ENCODE peak calls at places on chromosomes 7 and 10, in nine cellular contexts. E, S, X, J, U, K, M, D and O are unnamed samples.

GRCh38 chr7:69962856-69963149 is 364.5 kb downstream of the AUTS2 start:
- DNase-seq in E (no peak), S (no peak), X (no peak), J (no peak), U (peak), K (no peak), M (no peak), D (no peak), O (no peak)

GRCh38 chr10:104993085-104993484 is 352.0 kb downstream of the SORCS3 start:
- DNase-seq in E (no peak), S (no peak), X (no peak), J (no peak), U (no peak), K (no peak), M (no peak), D (no peak), O (no peak)

GRCh38 chr7:85522070-85522469 is 335.2 kb upstream of the SEMA3D start:
- DNase-seq in E (no peak), S (no peak), X (no peak), J (no peak), U (no peak), K (no peak), M (peak), D (no peak), O (no peak)

GRCh38 chr7:158750702-158751101 is 46.1 kb upstream of the NCAPG2 start:
- DNase-seq in E (no peak), S (no peak), X (no peak), J (peak), U (no peak), K (no peak), M (no peak), D (no peak), O (no peak)

GRCh38 chr7:101832205-101832631 is 14.8 kb downstream of the CUX1 start:
- DNase-seq in E (no peak), S (no peak), X (no peak), J (no peak), U (no peak), K (no peak), M (peak), D (no peak), O (no peak)

GRCh38 chr10:126090911-126091728 is 194.8 kb downstream of the FANK1 start:
- DNase-seq in E (no peak), S (no peak), X (peak), J (no peak), U (peak), K (peak), M (no peak), D (peak), O (no peak)

GRCh38 chr7:12637819-12638592 is 49.4 kb upstream of the ARL4A start:
- DNase-seq in E (no peak), S (no peak), X (no peak), J (no peak), U (peak), K (no peak), M (no peak), D (peak), O (peak)

GRCh38 chr7:108589874-108590273 is 20.2 kb downstream of the DNAJB9 start:
- DNase-seq in E (no peak), S (no peak), X (no peak), J (no peak), U (no peak), K (no peak), M (no peak), D (no peak), O (no peak)

GRCh38 chr7:140541176-140541512 is 61.8 kb upstream of the MKRN1 start:
- DNase-seq in E (no peak), S (no peak), X (no peak), J (no peak), U (no peak), K (no peak), M (no peak), D (no peak), O (no peak)

GRCh38 chr7:76302299-76303056 is at the start of gene HSPB1:
- DNase-seq in E (peak), S (peak), X (peak), J (peak), U (peak), K (peak), M (peak), D (peak), O (peak)

GRCh38 chr7:92296898-92297435 is 51.2 kb downstream of the ANKIB1 start:
- DNase-seq in E (no peak), S (no peak), X (no peak), J (no peak), U (no peak), K (no peak), M (no peak), D (no peak), O (peak)

GRCh38 chr10:98264378-98265065 is 3.5 kb downstream of the LOXL4 start:
- DNase-seq in E (no peak), S (no peak), X (no peak), J (no peak), U (no peak), K (no peak), M (no peak), D (no peak), O (no peak)

GRCh38 chr10:98265403-98266378 is 2.3 kb downstream of the LOXL4 start:
- DNase-seq in E (no peak), S (no peak), X (no peak), J (no peak), U (no peak), K (no peak), M (no peak), D (no peak), O (no peak)

GRCh38 chr10:98267069-98267893 is 713 bp downstream of the LOXL4 start:
- DNase-seq in E (no peak), S (no peak), X (no peak), J (no peak), U (no peak), K (no peak), M (no peak), D (no peak), O (no peak)

GRCh38 chr10:98267894-98268693 is at the start of gene LOXL4:
- DNase-seq in E (no peak), S (no peak), X (peak), J (no peak), U (peak), K (no peak), M (peak), D (no peak), O (no peak)

GRCh38 chr10:98266647-98267046 is 1.3 kb downstream of the LOXL4 start:
- DNase-seq in E (no peak), S (no peak), X (no peak), J (no peak), U (no peak), K (no peak), M (no peak), D (no peak), O (no peak)
- H3K4me3 ChIP-seq in E (no peak), S (no peak), X (no peak), J (no peak), U (peak), K (no peak), M (no peak), D (no peak), O (no peak)

DNA sequence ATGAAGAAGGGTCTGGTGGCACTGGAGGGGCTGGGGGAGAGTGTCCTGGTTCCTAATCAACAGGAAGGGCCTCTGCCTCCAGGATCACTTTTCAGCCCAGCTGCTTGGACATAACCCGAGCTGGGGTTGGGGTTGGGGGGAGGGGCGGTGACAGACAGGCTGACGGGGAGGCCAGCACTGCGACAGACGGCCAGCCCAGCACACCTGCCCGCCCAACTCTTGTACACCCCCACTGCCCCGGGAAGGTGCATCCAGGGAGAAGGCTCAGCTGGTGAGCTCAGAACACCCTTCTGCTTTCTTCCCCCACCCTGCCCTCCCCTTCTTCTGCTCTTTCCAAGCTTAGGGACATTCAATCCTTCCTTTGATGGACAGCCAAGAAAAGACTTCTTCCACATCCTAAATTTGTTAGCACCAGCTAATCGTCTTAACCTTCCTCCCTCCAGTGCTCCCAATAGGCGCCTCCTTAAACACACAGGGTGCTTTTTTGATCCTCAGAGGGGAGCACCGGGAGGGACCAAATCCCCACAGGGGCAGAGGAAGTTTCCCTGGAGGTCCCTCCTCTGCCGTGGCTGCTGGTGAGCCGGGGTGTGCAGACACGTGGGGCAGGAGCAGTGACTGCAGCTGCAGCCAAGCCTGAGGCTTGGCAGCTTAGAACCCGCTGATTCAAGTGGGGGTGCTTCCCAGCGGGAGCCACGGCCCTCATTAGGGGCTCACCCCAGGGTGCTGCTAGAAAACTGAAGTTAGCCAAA is 44.7 kb downstream of the COL13A1 start:
- DNase-seq in E (no peak), S (no peak), X (no peak), J (no peak), U (no peak), K (no peak), M (peak), D (peak), O (no peak)
- H3K4me3 ChIP-seq in E (no peak), S (no peak), X (no peak), J (no peak), U (no peak), K (no peak), M (no peak), D (no peak), O (no peak)

DNA sequence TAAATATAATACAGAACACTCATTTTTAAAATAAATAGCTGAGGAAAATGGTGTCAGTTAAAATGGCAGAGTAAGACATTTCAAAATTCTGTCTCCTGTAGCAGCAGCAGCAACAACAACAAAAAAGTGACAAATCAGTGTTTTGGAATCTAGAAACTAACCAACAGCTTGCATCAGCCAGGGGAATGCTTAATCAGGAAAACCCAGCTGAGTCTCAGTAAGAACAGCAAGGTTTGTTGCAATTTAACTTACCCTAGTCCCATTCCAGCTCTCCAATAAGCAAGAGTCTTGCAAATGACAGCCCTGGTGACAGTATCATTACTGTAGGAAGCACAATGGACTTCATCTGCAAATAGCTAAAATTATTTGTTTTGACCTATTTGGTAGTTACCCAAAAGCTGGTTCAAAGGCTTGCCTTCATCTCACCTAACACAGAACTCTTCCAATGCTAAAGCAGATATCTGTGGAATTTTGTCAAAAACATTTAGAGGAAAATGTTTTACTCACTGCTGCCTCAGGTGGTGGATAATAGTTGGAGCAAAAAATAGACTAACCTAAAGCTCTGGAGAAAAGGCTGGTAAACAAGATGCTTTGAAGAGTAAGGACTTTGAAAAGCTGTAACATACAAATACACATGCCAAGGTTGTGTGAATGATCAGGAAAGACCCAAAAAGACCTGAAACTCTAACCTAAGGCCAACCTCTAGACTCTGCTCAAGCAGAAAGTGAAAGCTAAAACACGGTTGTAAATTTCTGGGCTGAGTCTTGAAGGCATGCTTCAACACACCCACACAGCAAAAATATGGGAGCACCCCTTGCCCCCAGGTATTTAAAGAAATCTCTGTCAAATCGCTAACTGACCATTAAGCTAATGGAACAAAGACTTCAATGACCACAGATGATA is 9.9 kb upstream of the ARHGAP22 start:
- DNase-seq in E (no peak), S (no peak), X (no peak), J (peak), U (peak), K (no peak), M (no peak), D (peak), O (no peak)
- H3K4me3 ChIP-seq in E (no peak), S (no peak), X (no peak), J (no peak), U (no peak), K (no peak), M (no peak), D (peak), O (no peak)

GRCh38 chr10:62266611-62267010 is 2.0 kb downstream of the RTKN2 start:
- DNase-seq in E (no peak), S (no peak), X (no peak), J (no peak), U (peak), K (no peak), M (no peak), D (no peak), O (peak)
- H3K4me3 ChIP-seq in E (peak), S (no peak), X (no peak), J (no peak), U (peak), K (no peak), M (no peak), D (no peak), O (no peak)

GRCh38 chr10:110409488-110409887 is 88.2 kb upstream of the DUSP5 start:
- DNase-seq in E (no peak), S (no peak), X (no peak), J (no peak), U (no peak), K (no peak), M (no peak), D (no peak), O (no peak)

GRCh38 chr10:110411047-110411410 is 86.7 kb upstream of the DUSP5 start:
- DNase-seq in E (no peak), S (no peak), X (peak), J (no peak), U (peak), K (no peak), M (no peak), D (peak), O (no peak)

GRCh38 chr10:110409926-110410325 is 87.8 kb upstream of the DUSP5 start:
- DNase-seq in E (no peak), S (no peak), X (no peak), J (no peak), U (no peak), K (no peak), M (no peak), D (no peak), O (no peak)

GRCh38 chr10:110408943-110409342 is 88.8 kb upstream of the DUSP5 start:
- DNase-seq in E (peak), S (no peak), X (no peak), J (no peak), U (no peak), K (no peak), M (no peak), D (no peak), O (no peak)

GRCh38 chr10:110410329-110411046 is 87.2 kb upstream of the DUSP5 start:
- DNase-seq in E (peak), S (peak), X (peak), J (no peak), U (peak), K (peak), M (no peak), D (peak), O (peak)
- H3K4me3 ChIP-seq in E (no peak), S (no peak), X (no peak), J (no peak), U (no peak), K (no peak), M (no peak), D (no peak), O (no peak)

GRCh38 chr7:78279457-78279856 is 480.9 kb downstream of the PHTF2 start:
- DNase-seq in E (no peak), S (no peak), X (no peak), J (no peak), U (no peak), K (no peak), M (no peak), D (no peak), O (no peak)
- H3K4me3 ChIP-seq in E (no peak), S (no peak), X (no peak), J (no peak), U (no peak), K (no peak), M (no peak), D (no peak), O (no peak)